ENCODE peak calls at places on chromosomes 11 and 22, in four cellular contexts. C is WTC11, T is K562, L is GM12878. A is an unnamed sample.

GRCh38 chr22:40818747-40819662 is at the start of gene SLC25A17:
- DNase-seq in T (peak), C (peak), L (peak), A (peak)

GRCh38 chr22:41021655-41022454 is 70.5 kb upstream of the EP300 start:
- DNase-seq in C (peak), L (no peak), T (peak), A (peak)

GRCh38 chr22:50545522-50546325 is at the start of gene KLHDC7B:
- DNase-seq in C (no peak), L (no peak), T (no peak), A (no peak)

GRCh38 chr11:64028398-64029115 is 7.2 kb upstream of the FLRT1 start:
- DNase-seq in T (peak), L (no peak), C (peak), A (no peak)

GRCh38 chr11:92623055-92623454 is 346.4 kb upstream of the MTNR1B start:
- DNase-seq in T (no peak), C (no peak), L (no peak), A (no peak)

GRCh38 chr11:67558084-67558772 is 25.4 kb upstream of the GSTP1 start:
- DNase-seq in L (peak), T (no peak), C (no peak), A (peak)

GRCh38 chr11:108616549-108616948 is 23.0 kb upstream of the EXPH5 start:
- DNase-seq in T (no peak), C (no peak), L (no peak), A (peak)

GRCh38 chr11:117669062-117669461 is 128.0 kb downstream of the DSCAML1 start:
- DNase-seq in C (no peak), T (no peak), L (no peak), A (no peak)

GRCh38 chr11:134613646-134614045 is 201.6 kb upstream of the B3GAT1 start:
- DNase-seq in C (no peak), L (no peak), T (no peak), A (no peak)

GRCh38 chr22:23608583-23608982 is 23.5 kb downstream of the DRICH1 start:
- DNase-seq in L (no peak), C (peak), T (peak), A (no peak)

GRCh38 chr11:78715639-78716311 is 141.1 kb upstream of the NARS2 start:
- DNase-seq in T (peak), L (no peak), C (peak), A (peak)

GRCh38 chr22:39457047-39457545 is 284 bp downstream of the MGAT3 start:
- DNase-seq in C (no peak), L (no peak), T (peak), A (no peak)

GRCh38 chr11:43508511-43508918 is 149.8 kb downstream of the TTC17 start:
- DNase-seq in T (no peak), L (no peak), C (no peak), A (no peak)

GRCh38 chr22:42868751-42869251 is 11.7 kb upstream of the ARFGAP3 start:
- DNase-seq in T (no peak), C (no peak), L (no peak), A (no peak)

GRCh38 chr22:46931881-46932280 is 169.4 kb downstream of the TBC1D22A start:
- DNase-seq in T (no peak), C (no peak), L (no peak), A (no peak)

GRCh38 chr11:100557830-100558611 is 129.1 kb upstream of the ARHGAP42 start:
- DNase-seq in L (no peak), T (no peak), C (no peak), A (no peak)

GRCh38 chr11:72333657-72334056 is 89.7 kb upstream of the PHOX2A start:
- DNase-seq in L (no peak), C (peak), T (peak), A (no peak)

GRCh38 chr11:104623518-104623917 is 274.7 kb downstream of the CASP12 start:
- DNase-seq in C (no peak), T (no peak), L (no peak), A (no peak)

GRCh38 chr11:118537409-118537980 is 6.5 kb downstream of the TMEM25 start:
- DNase-seq in L (no peak), C (no peak), T (no peak), A (no peak)

GRCh38 chr22:41240377-41241132 is at the start of gene CHADL:
- DNase-seq in C (peak), L (no peak), T (no peak), A (peak)

GRCh38 chr11:117299351-117300300 is 8.5 kb downstream of the BACE1-AS start:
- DNase-seq in C (no peak), L (no peak), T (no peak), A (peak)

GRCh38 chr11:103676413-103676812 is 360.0 kb upstream of the DDI1 start:
- DNase-seq in L (no peak), T (no peak), C (no peak), A (no peak)

GRCh38 chr11:74739546-74740270 is 8.5 kb upstream of the CHRDL2 start:
- DNase-seq in L (no peak), C (peak), T (peak), A (peak)

GRCh38 chr11:130775306-130776043 is 140.8 kb downstream of the SNX19 start:
- DNase-seq in T (no peak), L (no peak), C (no peak), A (no peak)

GRCh38 chr22:30204742-30205111 is 41.8 kb downstream of the LIF start:
- DNase-seq in C (no peak), L (no peak), T (no peak), A (no peak)

GRCh38 chr11:109435121-109435742 is 13.2 kb downstream of the C11orf87 start:
- DNase-seq in C (no peak), L (no peak), T (no peak), A (no peak)

GRCh38 chr22:25881353-25881752 is 139.4 kb downstream of the MYO18B start:
- DNase-seq in C (no peak), L (no peak), T (no peak), A (no peak)

GRCh38 chr11:59659981-59660380 is 8.9 kb downstream of the PATL1 start:
- DNase-seq in T (no peak), L (no peak), C (no peak), A (no peak)

GRCh38 chr11:133945087-133945974 is 11.4 kb downstream of the IGSF9B start:
- DNase-seq in T (no peak), C (no peak), L (no peak), A (no peak)

GRCh38 chr22:50206599-50206998 is 5.8 kb downstream of the SELENOO start:
- DNase-seq in C (peak), T (peak), L (no peak), A (peak)

GRCh38 chr11:69813839-69814238 is 5.4 kb downstream of the FGF3 start:
- DNase-seq in L (no peak), C (no peak), T (no peak), A (no peak)

GRCh38 chr11:34234086-34234740 is 123.6 kb downstream of the ABTB2 start:
- DNase-seq in T (peak), L (peak), C (peak), A (no peak)

GRCh38 chr22:45861259-45861658 is 115.7 kb downstream of the WNT7B start:
- DNase-seq in L (no peak), T (no peak), C (no peak), A (no peak)

GRCh38 chr11:122863704-122864326 is 18.7 kb upstream of the JHY start:
- DNase-seq in L (no peak), T (peak), C (peak), A (no peak)

GRCh38 chr22:50729391-50730012 is 8.5 kb upstream of the ACR start:
- DNase-seq in C (peak), T (no peak), L (no peak), A (no peak)

DNA sequence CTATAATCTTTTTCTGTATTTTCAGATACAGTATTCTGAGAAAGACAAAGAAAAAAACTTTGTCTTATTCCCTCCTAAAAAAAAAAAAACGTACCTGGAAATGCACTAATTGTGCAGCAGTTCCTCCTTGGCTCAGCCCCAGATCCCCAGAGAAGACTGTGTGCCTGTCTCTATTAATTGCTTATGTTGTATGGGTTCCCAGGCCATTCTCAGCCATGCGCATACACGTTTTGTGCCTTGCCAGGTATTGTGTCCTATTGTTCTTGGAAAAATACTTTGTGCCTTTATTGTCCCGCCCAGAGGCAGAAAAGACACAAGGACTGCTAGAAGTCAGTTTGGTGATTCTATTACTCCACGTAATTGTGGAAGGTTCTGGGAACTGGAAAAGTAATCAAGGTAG is 91.2 kb downstream of the PIWIL4 start:
- DNase-seq in L (no peak), C (no peak), T (no peak), A (no peak)
- TF ChIP-seq TCF7 in L (no peak), C (no peak), T (no peak), A (no peak)

GRCh38 chr11:77278595-77279506 is 22.6 kb downstream of the GDPD4 start:
- DNase-seq in T (no peak), C (no peak), L (no peak), A (no peak)
- TF ChIP-seq TCF7 in T (no peak), C (no peak), L (no peak), A (no peak)

DNA sequence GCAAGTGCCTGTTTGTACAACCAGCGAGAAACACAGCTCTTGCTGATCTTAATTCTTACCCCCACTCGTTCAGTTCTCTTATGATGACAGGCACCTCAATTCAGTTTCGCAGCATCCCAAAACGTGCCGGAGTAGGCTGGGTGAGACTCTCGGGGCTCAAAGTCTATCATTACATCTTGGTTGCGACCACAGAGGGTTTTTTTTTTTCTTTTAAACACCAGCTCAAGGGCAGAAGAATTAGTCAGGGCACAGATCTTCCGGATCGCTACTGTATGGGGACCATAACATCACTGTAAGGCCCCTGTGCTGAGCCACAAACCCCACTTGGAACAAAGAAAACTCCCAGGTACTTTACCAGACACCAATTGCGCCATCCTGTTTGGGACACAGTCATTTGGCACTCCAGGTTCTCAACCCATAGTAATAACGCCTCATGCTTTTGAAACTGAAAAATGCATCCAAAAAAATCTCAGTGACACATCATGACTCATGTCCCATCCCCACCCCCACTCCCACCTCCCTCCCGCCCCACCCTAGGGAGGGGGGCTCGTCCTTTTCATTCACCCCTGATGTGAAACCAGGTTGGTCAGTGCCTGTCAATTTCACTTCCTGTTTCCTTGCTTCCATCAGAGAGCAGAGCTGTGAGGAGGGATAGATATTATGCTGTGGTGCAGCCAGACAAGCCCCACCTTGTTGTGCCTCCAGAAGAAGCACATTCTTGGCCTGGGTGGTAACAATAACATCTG is 41.0 kb upstream of the CD5 start:
- DNase-seq in T (no peak), C (no peak), L (peak), A (no peak)
- TF ChIP-seq TCF7 in T (no peak), C (no peak), L (peak), A (no peak)

GRCh38 chr11:1153951-1154487 is 3.7 kb upstream of the MUC5AC start:
- DNase-seq in T (peak), L (no peak), C (no peak), A (peak)

GRCh38 chr11:1151366-1152315 is 6.1 kb upstream of the MUC5AC start:
- DNase-seq in T (no peak), C (no peak), L (no peak), A (no peak)

GRCh38 chr11:1150769-1151365 is 6.9 kb upstream of the MUC5AC start:
- DNase-seq in T (no peak), L (no peak), C (no peak), A (no peak)

GRCh38 chr11:1153105-1153950 is 4.4 kb upstream of the MUC5AC start:
- DNase-seq in L (no peak), C (no peak), T (no peak), A (peak)

DNA sequence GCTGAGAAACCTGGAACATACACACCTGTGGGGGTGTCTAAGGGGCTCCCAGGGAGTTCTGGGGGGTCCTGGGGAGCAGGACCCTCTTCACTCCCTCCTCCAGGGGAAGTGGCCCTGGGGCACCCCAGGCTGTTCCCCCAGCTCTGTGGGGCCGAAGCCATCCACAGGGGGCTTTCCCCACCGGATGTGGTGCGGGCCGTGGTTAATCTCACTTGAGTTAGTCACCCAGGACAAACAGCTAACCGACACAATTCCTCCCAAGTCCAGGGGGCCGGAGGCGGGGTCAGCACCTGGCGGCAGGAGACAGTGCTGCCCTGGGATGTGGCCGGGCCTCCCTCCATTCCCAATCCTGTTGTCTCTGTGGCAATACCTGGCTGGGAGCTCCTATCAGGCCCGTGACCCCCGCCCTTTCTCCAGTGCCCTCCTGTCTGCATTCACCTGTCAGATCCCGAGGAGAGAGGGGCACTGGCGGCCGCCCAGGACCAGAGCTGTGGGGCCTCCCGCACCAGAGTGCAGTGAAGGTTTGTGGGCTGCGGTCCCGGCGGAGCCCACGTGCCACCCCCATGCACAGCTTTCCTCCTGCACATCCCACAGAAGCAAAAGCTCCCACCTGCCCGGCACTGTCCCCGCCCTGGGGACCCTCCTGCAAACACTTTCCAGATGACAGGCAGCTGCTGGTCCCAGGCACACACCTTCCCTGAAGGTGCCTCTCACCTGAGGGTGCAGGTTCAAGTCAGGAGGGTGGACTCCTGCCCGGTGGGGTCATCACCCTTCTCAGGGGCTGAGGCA is 5.2 kb upstream of the MUC5AC start:
- DNase-seq in C (peak), T (no peak), L (no peak), A (peak)
- TF ChIP-seq TCF7 in C (no peak), T (no peak), L (no peak), A (no peak)

GRCh38 chr22:10780281-10780680 is 4747.7 kb upstream of the OR11H1 start:
- DNase-seq in T (no peak), C (no peak), L (no peak), A (no peak)
- TF ChIP-seq TCF7 in T (no peak), C (no peak), L (no peak), A (no peak)

DNA sequence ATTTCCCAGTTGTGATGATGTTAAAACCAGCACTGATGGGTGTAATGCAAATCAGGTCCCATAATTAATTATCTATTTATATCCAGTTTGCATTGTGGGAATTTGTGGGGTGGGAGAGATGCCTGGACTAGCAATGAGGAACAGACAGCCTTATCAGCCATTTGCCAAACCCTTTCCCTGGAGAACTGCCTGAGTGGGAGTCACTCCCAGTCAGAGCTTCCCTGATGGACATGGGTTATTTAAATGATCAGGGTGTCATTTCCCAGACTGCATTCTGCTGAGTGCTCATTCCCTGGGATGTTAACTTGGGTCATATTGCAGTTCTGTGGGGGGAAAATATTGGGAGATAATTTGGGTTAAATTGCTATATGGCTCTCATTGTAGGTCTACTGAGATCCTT is 168.5 kb downstream of the NAV2 start:
- DNase-seq in T (no peak), C (no peak), L (no peak), A (no peak)
- TF ChIP-seq TCF7 in T (no peak), C (no peak), L (no peak), A (no peak)

GRCh38 chr11:8103909-8104308 is 22.9 kb downstream of the TUB start:
- DNase-seq in T (no peak), L (no peak), C (no peak), A (no peak)
- TF ChIP-seq TCF7 in T (no peak), L (no peak), C (no peak), A (no peak)

GRCh38 chr22:44658371-44658953 is 43.5 kb upstream of the PRR5 start:
- DNase-seq in C (no peak), T (no peak), L (no peak), A (no peak)
- TF ChIP-seq TCF7 in C (no peak), T (no peak), L (no peak), A (no peak)

A was measured in HepG2.